ENCODE peak calls at places on chromosomes 12 and 14, in six cellular contexts. One of them, this sample, is unnamed. For H3K9me3, the result is how much of the 10 kb centered on the place peaks cover.

GRCh38 chr12:120529641-120530314 is 820 bp upstream of the COQ5 start:
- DNase-seq in adrenal gland: no peak
- DNase-seq in PC-9: peak
- DNase-seq in AG04450: no peak
- DNase-seq in mucosa of descending colon: peak
- DNase-seq in IMR-90: peak
- DNase-seq in this sample: no peak

GRCh38 chr12:56004211-56004610 is 7.1 kb downstream of the SUOX start:
- DNase-seq in PC-9: no peak
- DNase-seq in mucosa of descending colon: no peak
- DNase-seq in AG04450: no peak
- DNase-seq in IMR-90: no peak
- DNase-seq in adrenal gland: no peak
- DNase-seq in this sample: no peak

GRCh38 chr12:125949471-125949870 is 884.2 kb downstream of the AACS start:
- DNase-seq in IMR-90: no peak
- DNase-seq in PC-9: no peak
- DNase-seq in AG04450: no peak
- DNase-seq in adrenal gland: no peak
- DNase-seq in mucosa of descending colon: no peak
- DNase-seq in this sample: no peak

GRCh38 chr14:76516884-76517283 is 140.9 kb downstream of the ESRRB start:
- DNase-seq in PC-9: no peak
- DNase-seq in adrenal gland: no peak
- DNase-seq in AG04450: no peak
- DNase-seq in mucosa of descending colon: no peak
- DNase-seq in IMR-90: no peak
- DNase-seq in this sample: no peak

GRCh38 chr12:125092872-125093680 is 27.8 kb downstream of the AACS start:
- DNase-seq in AG04450: no peak
- DNase-seq in IMR-90: peak
- DNase-seq in mucosa of descending colon: peak
- DNase-seq in adrenal gland: no peak
- DNase-seq in PC-9: no peak
- DNase-seq in this sample: no peak

GRCh38 chr12:74602881-74603523 is 65.4 kb downstream of the ATXN7L3B start:
- DNase-seq in mucosa of descending colon: no peak
- DNase-seq in AG04450: no peak
- DNase-seq in adrenal gland: no peak
- DNase-seq in IMR-90: no peak
- DNase-seq in PC-9: no peak
- DNase-seq in this sample: no peak

GRCh38 chr12:30631710-30632109 is 64.0 kb downstream of the IPO8 start:
- DNase-seq in IMR-90: no peak
- DNase-seq in adrenal gland: no peak
- DNase-seq in AG04450: no peak
- DNase-seq in PC-9: no peak
- DNase-seq in mucosa of descending colon: no peak
- DNase-seq in this sample: no peak

GRCh38 chr14:67514650-67515385 is 18.3 kb upstream of the PLEKHH1 start:
- DNase-seq in adrenal gland: peak
- DNase-seq in AG04450: no peak
- DNase-seq in mucosa of descending colon: peak
- DNase-seq in IMR-90: peak
- DNase-seq in PC-9: no peak
- DNase-seq in this sample: no peak

GRCh38 chr12:90253674-90254181 is 545.1 kb upstream of the ATP2B1 start:
- DNase-seq in mucosa of descending colon: peak
- DNase-seq in adrenal gland: peak
- DNase-seq in IMR-90: peak
- DNase-seq in AG04450: peak
- DNase-seq in PC-9: peak
- DNase-seq in this sample: peak

GRCh38 chr12:14846042-14846587 is 2.8 kb upstream of the ART4 start:
- DNase-seq in PC-9: no peak
- DNase-seq in IMR-90: no peak
- DNase-seq in adrenal gland: no peak
- DNase-seq in AG04450: no peak
- DNase-seq in mucosa of descending colon: no peak
- DNase-seq in this sample: no peak

GRCh38 chr12:38016606-38017005 is 300.0 kb upstream of the ALG10B start:
- DNase-seq in PC-9: no peak
- DNase-seq in adrenal gland: no peak
- DNase-seq in IMR-90: no peak
- DNase-seq in AG04450: no peak
- DNase-seq in mucosa of descending colon: no peak
- DNase-seq in this sample: no peak
- H3K9me3 ChIP-seq in PC-9: under half
- H3K9me3 ChIP-seq in adrenal gland: under half
- H3K9me3 ChIP-seq in IMR-90: under half
- H3K9me3 ChIP-seq in AG04450: under half
- H3K9me3 ChIP-seq in mucosa of descending colon: half or more
- H3K9me3 ChIP-seq in this sample: under half

GRCh38 chr12:94832780-94833760 is 170.4 kb downstream of the NDUFA12 start:
- DNase-seq in adrenal gland: no peak
- DNase-seq in AG04450: no peak
- DNase-seq in mucosa of descending colon: no peak
- DNase-seq in IMR-90: peak
- DNase-seq in PC-9: no peak
- DNase-seq in this sample: no peak
- H3K9me3 ChIP-seq in adrenal gland: under half
- H3K9me3 ChIP-seq in AG04450: under half
- H3K9me3 ChIP-seq in mucosa of descending colon: under half
- H3K9me3 ChIP-seq in IMR-90: under half
- H3K9me3 ChIP-seq in PC-9: under half
- H3K9me3 ChIP-seq in this sample: under half

GRCh38 chr12:132923356-132923909 is 32.7 kb downstream of the ZNF605 start:
- DNase-seq in mucosa of descending colon: no peak
- DNase-seq in AG04450: no peak
- DNase-seq in adrenal gland: no peak
- DNase-seq in IMR-90: no peak
- DNase-seq in PC-9: no peak
- DNase-seq in this sample: no peak
- H3K9me3 ChIP-seq in mucosa of descending colon: half or more
- H3K9me3 ChIP-seq in AG04450: half or more
- H3K9me3 ChIP-seq in adrenal gland: half or more
- H3K9me3 ChIP-seq in IMR-90: half or more
- H3K9me3 ChIP-seq in PC-9: half or more
- H3K9me3 ChIP-seq in this sample: half or more

GRCh38 chr14:106610691-106611090 is 1084.3 kb downstream of the TMEM121 start:
- DNase-seq in AG04450: no peak
- DNase-seq in mucosa of descending colon: no peak
- DNase-seq in PC-9: no peak
- DNase-seq in adrenal gland: no peak
- DNase-seq in IMR-90: no peak
- DNase-seq in this sample: no peak

GRCh38 chr14:106613256-106613655 is 1086.9 kb downstream of the TMEM121 start:
- DNase-seq in mucosa of descending colon: no peak
- DNase-seq in AG04450: no peak
- DNase-seq in PC-9: no peak
- DNase-seq in IMR-90: no peak
- DNase-seq in adrenal gland: no peak
- DNase-seq in this sample: no peak
- H3K9me3 ChIP-seq in mucosa of descending colon: under half
- H3K9me3 ChIP-seq in AG04450: under half
- H3K9me3 ChIP-seq in PC-9: under half
- H3K9me3 ChIP-seq in IMR-90: under half
- H3K9me3 ChIP-seq in adrenal gland: under half
- H3K9me3 ChIP-seq in this sample: under half

DNA sequence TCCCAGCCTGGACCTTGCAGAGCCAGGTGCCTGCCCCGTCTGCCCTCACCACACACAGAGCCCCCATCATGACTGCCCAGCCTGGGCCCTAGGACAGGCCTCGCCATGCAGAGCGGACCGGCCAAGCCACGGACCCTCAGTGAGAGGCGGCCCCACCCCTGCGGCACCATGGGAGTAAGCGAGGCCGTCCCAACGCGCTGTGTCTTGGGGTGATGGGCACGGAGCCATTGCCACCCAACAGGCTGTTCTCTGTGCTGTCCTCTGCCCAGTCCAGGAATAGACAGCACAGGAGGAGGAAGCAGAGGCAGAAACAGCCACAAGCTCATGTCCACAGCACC is 39.2 kb downstream of the GALNT9 start:
- DNase-seq in adrenal gland: no peak
- DNase-seq in AG04450: no peak
- DNase-seq in PC-9: no peak
- DNase-seq in IMR-90: no peak
- DNase-seq in mucosa of descending colon: no peak
- DNase-seq in this sample: no peak
- H3K9me3 ChIP-seq in adrenal gland: under half
- H3K9me3 ChIP-seq in AG04450: half or more
- H3K9me3 ChIP-seq in PC-9: under half
- H3K9me3 ChIP-seq in IMR-90: under half
- H3K9me3 ChIP-seq in mucosa of descending colon: under half
- H3K9me3 ChIP-seq in this sample: under half

DNA sequence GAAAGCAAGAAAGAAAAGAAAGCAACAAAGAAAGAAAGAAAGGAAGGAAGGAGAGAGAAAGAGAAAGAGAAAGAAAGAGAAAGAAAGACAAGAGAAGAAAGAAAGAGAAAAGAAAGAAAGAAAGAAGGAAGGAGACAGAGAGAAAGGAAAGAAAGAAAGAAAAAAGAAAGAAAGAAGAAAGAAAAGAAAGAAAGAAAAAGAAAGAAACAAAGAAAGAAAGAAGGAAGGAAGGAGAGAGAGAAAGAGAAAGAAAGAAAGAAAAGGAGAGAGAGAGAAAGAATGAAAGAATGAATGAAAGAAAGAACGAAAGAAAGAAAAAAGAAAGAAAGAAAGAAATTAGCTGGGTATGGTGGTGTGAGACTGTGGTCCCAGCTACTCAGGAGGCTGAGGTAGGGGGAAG is 400.1 kb upstream of the MDGA2 start:
- DNase-seq in adrenal gland: no peak
- DNase-seq in mucosa of descending colon: no peak
- DNase-seq in IMR-90: no peak
- DNase-seq in PC-9: no peak
- DNase-seq in AG04450: no peak
- DNase-seq in this sample: no peak
- H3K9me3 ChIP-seq in adrenal gland: under half
- H3K9me3 ChIP-seq in mucosa of descending colon: under half
- H3K9me3 ChIP-seq in IMR-90: under half
- H3K9me3 ChIP-seq in PC-9: under half
- H3K9me3 ChIP-seq in AG04450: under half
- H3K9me3 ChIP-seq in this sample: under half

This sample was measured in SJSA1.